ENCODE peak calls at places on chromosomes 4 and X, in nine cellular contexts. Z is transverse colon, V is tibial nerve, E is HepG2, K is K562, A is A549, F is sigmoid colon, R is stomach, C is esophagus muscularis mucosa. H is an unnamed sample.
A peak's percentile ranks its signal among the peaks of the same experiment; 100 is the strongest.

GRCh38 chr4:6999172-7000086 is 43.7 kb upstream of the TADA2B start:
- DNase-seq in C (no peak), A (peak; percentile 22), F (no peak), R (no peak), E (no peak), K (peak; percentile 36), V (no peak), Z (no peak), H (no peak)

GRCh38 chrX:40108084-40108958 is 10.6 kb upstream of the BCOR start:
- DNase-seq in K (peak; percentile 66), R (peak; percentile 68), Z (peak; percentile 62), E (peak; percentile 74), C (no peak), F (peak; percentile 84), A (peak; percentile 88), V (no peak), H (peak; percentile 41)

GRCh38 chrX:155767101-155767878 is 113.9 kb upstream of the VAMP7 start:
- DNase-seq in R (peak; percentile 47), V (peak; percentile 53), C (no peak), Z (peak; percentile 60), E (no peak), K (peak; percentile 84), F (peak; percentile 71), A (peak; percentile 84), H (peak; percentile 44)

GRCh38 chr4:149961876-149962597 is 116.2 kb upstream of the DCLK2 start:
- DNase-seq in K (no peak), E (no peak), R (no peak), V (no peak), C (no peak), F (no peak), A (peak; percentile 28), Z (no peak), H (no peak)

GRCh38 chrX:17814557-17814956 is 46.5 kb downstream of the RAI2 start:
- DNase-seq in C (no peak), Z (no peak), E (no peak), K (no peak), V (no peak), A (no peak), F (no peak), R (no peak), H (no peak)

GRCh38 chr4:185524888-185525863 is 10.1 kb downstream of the PDLIM3 start:
- DNase-seq in V (no peak), F (no peak), E (no peak), R (no peak), A (no peak), K (no peak), Z (no peak), C (no peak), H (no peak)

GRCh38 chr4:83107636-83108035 is 6.9 kb downstream of the PLAC8 start:
- DNase-seq in A (no peak), V (no peak), R (no peak), K (no peak), C (no peak), E (no peak), F (no peak), Z (no peak), H (no peak)

GRCh38 chrX:39582091-39582490 is 515.7 kb downstream of the BCOR start:
- DNase-seq in C (no peak), F (no peak), E (no peak), K (no peak), V (no peak), R (peak; percentile 39), A (peak; percentile 11), Z (no peak), H (no peak)

GRCh38 chr4:37981844-37982720 is 21.9 kb downstream of the PTTG2 start:
- DNase-seq in Z (no peak), C (no peak), V (no peak), A (no peak), E (peak; percentile 28), F (no peak), R (no peak), K (no peak), H (no peak)

DNA sequence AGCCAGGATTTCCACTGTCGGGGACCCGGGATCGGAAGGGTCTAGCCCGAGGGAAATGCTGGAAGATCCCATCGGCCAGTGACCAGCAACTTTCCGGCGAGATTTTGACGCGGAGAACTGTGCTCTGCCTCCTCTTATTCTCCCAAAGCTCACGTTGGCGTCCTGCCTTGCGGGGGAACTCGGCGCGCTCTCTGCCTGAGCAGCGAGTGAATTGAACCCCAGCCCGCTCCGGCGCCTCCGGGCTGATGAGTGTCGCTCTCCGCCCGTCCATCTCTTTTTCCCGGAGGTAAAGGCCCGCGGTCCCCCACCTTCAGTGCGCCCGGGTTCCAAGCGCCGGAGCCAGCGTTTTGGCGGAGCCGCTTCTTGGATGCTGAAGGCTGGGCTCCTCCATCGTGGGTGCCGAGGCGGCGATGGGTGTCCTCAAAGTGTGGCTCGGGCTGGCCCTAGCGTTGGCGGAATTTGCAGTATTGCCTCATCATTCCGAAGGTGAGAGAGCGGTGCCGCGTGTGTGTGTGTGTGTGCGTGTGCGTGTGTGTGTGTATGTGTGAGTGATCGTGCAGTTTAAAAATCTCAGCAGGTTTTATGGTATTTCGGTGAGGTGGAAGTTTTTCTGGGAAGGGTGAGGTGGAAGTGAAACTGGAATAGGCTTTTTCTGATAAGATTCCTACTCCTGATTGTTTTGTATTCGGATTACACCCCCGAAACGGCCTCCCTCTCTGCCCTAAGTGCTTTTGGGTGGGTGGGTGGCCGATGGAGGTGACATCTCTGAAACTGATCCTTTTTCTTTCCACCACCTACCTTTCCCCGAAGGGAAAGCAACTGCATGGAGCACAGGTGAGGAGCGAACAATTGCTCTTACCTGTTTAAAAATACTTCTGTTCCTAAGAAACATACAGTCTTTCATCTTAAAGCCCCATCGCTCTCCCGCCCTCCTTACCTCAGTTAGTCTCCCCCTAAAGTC is 757 bp downstream of the FRAS1 start:
- DNase-seq in R (peak; percentile 34), A (peak; percentile 33), F (peak; percentile 75), V (peak; percentile 52), Z (peak; percentile 40), E (peak; percentile 54), K (no peak), C (no peak), H (peak; percentile 27)
- TF ChIP-seq EP300 in R (no peak), A (no peak), F (no peak), V (peak; percentile 7), Z (no peak), E (no peak), K (no peak), C (no peak), H (no peak)

GRCh38 chrX:54529166-54529558 is 857 bp upstream of the GNL3L start:
- DNase-seq in K (peak; percentile 8), E (no peak), Z (no peak), A (no peak), R (no peak), F (no peak), V (no peak), C (no peak), H (no peak)

GRCh38 chrX:54534271-54534670 is 4.3 kb downstream of the GNL3L start:
- DNase-seq in A (no peak), V (no peak), F (no peak), Z (no peak), C (no peak), K (no peak), E (no peak), R (no peak), H (no peak)

GRCh38 chrX:54530358-54530900 is 410 bp downstream of the GNL3L start:
- DNase-seq in K (peak; percentile 11), V (peak; percentile 4), C (no peak), Z (no peak), R (no peak), F (no peak), A (no peak), E (no peak), H (peak; percentile 21)

GRCh38 chrX:54529559-54530357 is at the start of gene GNL3L:
- DNase-seq in F (peak; percentile 94), K (peak; percentile 88), A (peak; percentile 92), C (peak; percentile 96), V (peak; percentile 77), E (peak; percentile 70), R (peak; percentile 87), Z (peak; percentile 90), H (peak; percentile 87)
- TF ChIP-seq POLR2A in F (no peak), K (peak; percentile 41), A (peak; percentile 61), C (no peak), V (no peak), E (peak; percentile 65), R (no peak), Z (peak; percentile 27), H (peak; percentile 47)

GRCh38 chrX:44568196-44568595 is 25.5 kb upstream of the FUNDC1 start:
- DNase-seq in E (no peak), K (no peak), A (no peak), C (no peak), V (no peak), F (no peak), Z (no peak), R (no peak), H (no peak)
- TF ChIP-seq EP300 in E (no peak), K (no peak), A (no peak), C (no peak), V (no peak), F (no peak), Z (no peak), R (no peak), H (no peak)

GRCh38 chrX:154097003-154097596 is 417 bp downstream of the MECP2 start:
- DNase-seq in A (peak; percentile 69), Z (peak; percentile 69), C (no peak), E (peak; percentile 58), R (peak; percentile 65), F (peak; percentile 90), V (peak; percentile 49), K (peak; percentile 92), H (peak; percentile 84)

GRCh38 chrX:154094833-154095232 is 2.7 kb downstream of the MECP2 start:
- DNase-seq in C (no peak), A (no peak), Z (no peak), E (no peak), R (no peak), K (no peak), F (no peak), V (no peak), H (no peak)

GRCh38 chrX:154096140-154097002 is 1.1 kb downstream of the MECP2 start:
- DNase-seq in A (peak; percentile 7), V (no peak), C (no peak), F (no peak), R (no peak), K (peak; percentile 42), E (peak; percentile 12), Z (no peak), H (peak; percentile 46)

GRCh38 chrX:154098551-154098950 is 1.0 kb upstream of the MECP2 start:
- DNase-seq in Z (no peak), K (no peak), E (no peak), F (no peak), V (no peak), A (no peak), R (no peak), C (no peak), H (no peak)

DNA sequence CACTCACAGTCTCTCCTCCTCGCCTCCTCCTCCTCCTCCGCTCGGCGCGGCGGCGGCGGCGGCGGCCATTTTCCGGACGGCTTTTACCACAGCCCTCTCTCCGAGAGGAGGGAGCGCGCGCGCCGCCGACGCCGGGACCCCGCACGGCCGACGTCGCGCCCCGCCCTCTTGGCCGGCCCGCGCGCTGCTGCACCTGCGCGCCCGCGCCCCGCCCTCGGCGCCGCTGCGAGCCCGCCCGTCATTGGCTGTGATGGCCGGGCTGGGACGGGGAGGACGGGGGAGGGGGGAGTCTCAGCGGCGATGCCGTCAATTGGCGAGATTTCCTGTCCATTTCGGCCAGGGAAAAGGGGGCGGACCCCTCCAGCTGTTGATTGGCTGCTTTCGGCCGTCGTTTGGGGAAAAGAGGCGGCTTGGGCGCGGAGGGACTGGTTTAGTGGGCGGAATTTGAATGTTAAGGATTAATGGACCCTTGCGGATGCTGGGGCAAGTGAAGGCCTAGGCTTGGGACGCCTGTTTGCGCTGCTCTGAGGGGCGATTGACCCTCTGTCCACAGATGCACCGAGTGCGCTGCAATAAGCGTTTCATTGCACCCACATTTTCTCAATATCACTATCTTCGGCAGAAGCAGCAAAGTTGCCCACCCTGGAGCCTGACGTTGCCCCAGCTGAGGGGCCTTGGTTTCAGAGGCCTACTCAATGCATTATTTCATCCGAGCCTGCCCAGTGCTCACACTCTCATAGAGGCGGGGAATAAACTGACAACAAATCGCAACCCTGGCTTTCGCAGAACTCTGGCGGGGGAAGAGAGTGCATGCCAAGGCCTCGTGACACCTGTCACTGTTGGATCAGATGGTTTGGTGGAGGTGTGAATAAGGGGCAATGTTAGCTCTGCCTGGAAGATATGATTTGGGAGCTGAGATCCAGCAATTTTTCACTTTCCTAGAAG is at the start of gene MECP2:
- DNase-seq in A (peak; percentile 93), Z (peak; percentile 94), R (peak; percentile 92), E (peak; percentile 79), V (peak; percentile 81), F (peak; percentile 96), K (peak; percentile 96), C (peak; percentile 97), H (peak; percentile 92)
- TF ChIP-seq POLR2A in A (peak; percentile 31), Z (no peak), R (no peak), E (peak; percentile 28), V (peak; percentile 31), F (no peak), K (no peak), C (no peak), H (peak; percentile 24)

H was measured in ovary.